ENCODE peak calls at places on chromosome 4, in four cellular contexts. One of them, this sample, is unnamed. For H3K36me3, the result is how much of the 10 kb centered on the place peaks cover.

GRCh38 chr4:185839204-185839712 is 27.3 kb upstream of the SORBS2 start:
- DNase-seq in left lung: peak
- DNase-seq in left ventricle myocardium inferior: peak
- DNase-seq in lower lobe of right lung: no peak
- DNase-seq in this sample: peak

GRCh38 chr4:137283737-137284136 is 248.6 kb downstream of the PCDH18 start:
- DNase-seq in left lung: no peak
- DNase-seq in lower lobe of right lung: no peak
- DNase-seq in left ventricle myocardium inferior: no peak
- DNase-seq in this sample: no peak

GRCh38 chr4:114606240-114606639 is 7.6 kb downstream of the UGT8 start:
- DNase-seq in left ventricle myocardium inferior: no peak
- DNase-seq in left lung: no peak
- DNase-seq in lower lobe of right lung: no peak
- DNase-seq in this sample: no peak

GRCh38 chr4:4857809-4858508 is 1.5 kb upstream of the MSX1 start:
- DNase-seq in lower lobe of right lung: no peak
- DNase-seq in left lung: peak
- DNase-seq in left ventricle myocardium inferior: no peak
- DNase-seq in this sample: no peak

GRCh38 chr4:126748736-126749135 is 884.0 kb upstream of the INTU start:
- DNase-seq in lower lobe of right lung: no peak
- DNase-seq in left lung: no peak
- DNase-seq in left ventricle myocardium inferior: no peak
- DNase-seq in this sample: no peak

GRCh38 chr4:183552274-183553146 is 47.7 kb downstream of the ING2 start:
- DNase-seq in left ventricle myocardium inferior: no peak
- DNase-seq in left lung: no peak
- DNase-seq in lower lobe of right lung: no peak
- DNase-seq in this sample: no peak

GRCh38 chr4:87575983-87576382 is 32.3 kb upstream of the DSPP start:
- DNase-seq in lower lobe of right lung: no peak
- DNase-seq in left lung: no peak
- DNase-seq in left ventricle myocardium inferior: no peak
- DNase-seq in this sample: no peak

GRCh38 chr4:46441116-46441859 is 51.4 kb upstream of the GABRA2 start:
- DNase-seq in left ventricle myocardium inferior: no peak
- DNase-seq in lower lobe of right lung: no peak
- DNase-seq in left lung: no peak
- DNase-seq in this sample: no peak

GRCh38 chr4:28432348-28433025 is 1571.8 kb downstream of the STIM2 start:
- DNase-seq in left lung: no peak
- DNase-seq in lower lobe of right lung: no peak
- DNase-seq in left ventricle myocardium inferior: no peak
- DNase-seq in this sample: no peak

GRCh38 chr4:176195184-176195978 is at the start of gene SPATA4:
- DNase-seq in lower lobe of right lung: peak
- DNase-seq in left ventricle myocardium inferior: peak
- DNase-seq in left lung: peak
- DNase-seq in this sample: peak

GRCh38 chr4:139144161-139144859 is 32.7 kb downstream of the ELF2 start:
- DNase-seq in lower lobe of right lung: peak
- DNase-seq in left lung: peak
- DNase-seq in left ventricle myocardium inferior: peak
- DNase-seq in this sample: peak

GRCh38 chr4:141020801-141021261 is 112.4 kb downstream of the RNF150 start:
- DNase-seq in lower lobe of right lung: no peak
- DNase-seq in left ventricle myocardium inferior: no peak
- DNase-seq in left lung: no peak
- DNase-seq in this sample: no peak

GRCh38 chr4:152680988-152681731 is 1.4 kb upstream of the TMEM154 start:
- DNase-seq in left ventricle myocardium inferior: no peak
- DNase-seq in left lung: no peak
- DNase-seq in lower lobe of right lung: no peak
- DNase-seq in this sample: peak

GRCh38 chr4:41069268-41069667 is 145.1 kb downstream of the APBB2 start:
- DNase-seq in lower lobe of right lung: no peak
- DNase-seq in left ventricle myocardium inferior: no peak
- DNase-seq in left lung: no peak
- DNase-seq in this sample: no peak

GRCh38 chr4:53601251-53601764 is 10.0 kb upstream of the LNX1 start:
- DNase-seq in lower lobe of right lung: no peak
- DNase-seq in left ventricle myocardium inferior: peak
- DNase-seq in left lung: no peak
- DNase-seq in this sample: peak

GRCh38 chr4:19167321-19167720 is 1084.4 kb upstream of the SLIT2 start:
- DNase-seq in left lung: no peak
- DNase-seq in lower lobe of right lung: no peak
- DNase-seq in left ventricle myocardium inferior: no peak
- DNase-seq in this sample: no peak

GRCh38 chr4:105923507-105924238 is 28.4 kb downstream of the NPNT start:
- DNase-seq in left lung: peak
- DNase-seq in left ventricle myocardium inferior: no peak
- DNase-seq in lower lobe of right lung: no peak
- DNase-seq in this sample: no peak

GRCh38 chr4:127656047-127656680 is 23.4 kb downstream of the INTU start:
- DNase-seq in lower lobe of right lung: no peak
- DNase-seq in left lung: no peak
- DNase-seq in left ventricle myocardium inferior: no peak
- DNase-seq in this sample: no peak

GRCh38 chr4:94673961-94674360 is 83.8 kb upstream of the BMPR1B start:
- DNase-seq in left ventricle myocardium inferior: no peak
- DNase-seq in lower lobe of right lung: no peak
- DNase-seq in left lung: no peak
- DNase-seq in this sample: no peak

GRCh38 chr4:95505149-95505548 is 43.6 kb downstream of the UNC5C start:
- DNase-seq in lower lobe of right lung: no peak
- DNase-seq in left lung: no peak
- DNase-seq in left ventricle myocardium inferior: no peak
- DNase-seq in this sample: no peak

GRCh38 chr4:103204114-103204513 is 6.0 kb upstream of the CENPE start:
- DNase-seq in left ventricle myocardium inferior: no peak
- DNase-seq in left lung: no peak
- DNase-seq in lower lobe of right lung: no peak
- DNase-seq in this sample: no peak

GRCh38 chr4:141658316-141658715 is 21.9 kb downstream of the IL15 start:
- DNase-seq in left lung: no peak
- DNase-seq in left ventricle myocardium inferior: no peak
- DNase-seq in lower lobe of right lung: no peak
- DNase-seq in this sample: no peak

GRCh38 chr4:72295966-72296557 is 264.3 kb downstream of the NPFFR2 start:
- DNase-seq in lower lobe of right lung: no peak
- DNase-seq in left ventricle myocardium inferior: no peak
- DNase-seq in left lung: no peak
- DNase-seq in this sample: no peak

GRCh38 chr4:147351083-147351787 is 129.7 kb upstream of the EDNRA start:
- DNase-seq in left lung: no peak
- DNase-seq in left ventricle myocardium inferior: no peak
- DNase-seq in lower lobe of right lung: no peak
- DNase-seq in this sample: no peak

GRCh38 chr4:112523764-112524505 is 8.0 kb upstream of the NEUROG2 start:
- DNase-seq in left ventricle myocardium inferior: peak
- DNase-seq in lower lobe of right lung: peak
- DNase-seq in left lung: peak
- DNase-seq in this sample: peak

GRCh38 chr4:6855692-6856297 is 53.8 kb upstream of the TBC1D14 start:
- DNase-seq in left ventricle myocardium inferior: no peak
- DNase-seq in left lung: no peak
- DNase-seq in lower lobe of right lung: no peak
- DNase-seq in this sample: no peak

GRCh38 chr4:40525811-40526598 is 103.7 kb downstream of the RBM47 start:
- DNase-seq in left ventricle myocardium inferior: no peak
- DNase-seq in left lung: no peak
- DNase-seq in lower lobe of right lung: no peak
- DNase-seq in this sample: peak

GRCh38 chr4:110196206-110196870 is 2.1 kb downstream of the ELOVL6 start:
- DNase-seq in left lung: peak
- DNase-seq in left ventricle myocardium inferior: peak
- DNase-seq in lower lobe of right lung: peak
- DNase-seq in this sample: peak

GRCh38 chr4:150297861-150298474 is 219.7 kb downstream of the DCLK2 start:
- DNase-seq in left ventricle myocardium inferior: no peak
- DNase-seq in lower lobe of right lung: no peak
- DNase-seq in left lung: no peak
- DNase-seq in this sample: no peak

GRCh38 chr4:26819026-26819425 is 41.6 kb upstream of the STIM2 start:
- DNase-seq in lower lobe of right lung: no peak
- DNase-seq in left lung: no peak
- DNase-seq in left ventricle myocardium inferior: no peak
- DNase-seq in this sample: no peak

GRCh38 chr4:147788791-147789190 is 56.9 kb downstream of the ARHGAP10 start:
- DNase-seq in lower lobe of right lung: no peak
- DNase-seq in left lung: no peak
- DNase-seq in left ventricle myocardium inferior: no peak
- DNase-seq in this sample: no peak

GRCh38 chr4:53633608-53634007 is 42.3 kb upstream of the LNX1 start:
- DNase-seq in left ventricle myocardium inferior: no peak
- DNase-seq in left lung: no peak
- DNase-seq in lower lobe of right lung: no peak
- DNase-seq in this sample: no peak

GRCh38 chr4:5696341-5696740 is 12.0 kb downstream of the EVC2 start:
- DNase-seq in left ventricle myocardium inferior: no peak
- DNase-seq in lower lobe of right lung: no peak
- DNase-seq in left lung: no peak
- DNase-seq in this sample: no peak

GRCh38 chr4:101205878-101206277 is 141.4 kb downstream of the PPP3CA start:
- DNase-seq in left ventricle myocardium inferior: no peak
- DNase-seq in lower lobe of right lung: no peak
- DNase-seq in left lung: no peak
- DNase-seq in this sample: no peak

GRCh38 chr4:182448281-182449151 is 205.3 kb downstream of the TENM3 start:
- DNase-seq in lower lobe of right lung: peak
- DNase-seq in left lung: peak
- DNase-seq in left ventricle myocardium inferior: peak
- DNase-seq in this sample: peak

GRCh38 chr4:20127626-20128025 is 124.1 kb upstream of the SLIT2 start:
- DNase-seq in left ventricle myocardium inferior: no peak
- DNase-seq in lower lobe of right lung: no peak
- DNase-seq in left lung: no peak
- DNase-seq in this sample: no peak

GRCh38 chr4:37892641-37893040 is 1.8 kb downstream of the TBC1D1 start:
- DNase-seq in left ventricle myocardium inferior: no peak
- DNase-seq in lower lobe of right lung: peak
- DNase-seq in left lung: peak
- DNase-seq in this sample: no peak

GRCh38 chr4:113976937-113977855 is 2.3 kb downstream of the ARSJ start:
- DNase-seq in left ventricle myocardium inferior: no peak
- DNase-seq in lower lobe of right lung: no peak
- DNase-seq in left lung: no peak
- DNase-seq in this sample: no peak

GRCh38 chr4:17504081-17504480 is 7.8 kb downstream of the QDPR start:
- DNase-seq in lower lobe of right lung: no peak
- DNase-seq in left lung: no peak
- DNase-seq in left ventricle myocardium inferior: no peak
- DNase-seq in this sample: no peak

GRCh38 chr4:108830509-108831244 is 67.8 kb upstream of the ETNPPL start:
- DNase-seq in left lung: peak
- DNase-seq in left ventricle myocardium inferior: peak
- DNase-seq in lower lobe of right lung: peak
- DNase-seq in this sample: no peak

GRCh38 chr4:76120199-76120598 is 28.0 kb downstream of the NUP54 start:
- DNase-seq in lower lobe of right lung: no peak
- DNase-seq in left lung: no peak
- DNase-seq in left ventricle myocardium inferior: no peak
- DNase-seq in this sample: no peak

GRCh38 chr4:76127754-76128153 is 20.4 kb downstream of the NUP54 start:
- DNase-seq in left lung: no peak
- DNase-seq in lower lobe of right lung: no peak
- DNase-seq in left ventricle myocardium inferior: no peak
- DNase-seq in this sample: no peak

GRCh38 chr4:76125816-76126215 is 22.4 kb downstream of the NUP54 start:
- DNase-seq in lower lobe of right lung: no peak
- DNase-seq in left lung: no peak
- DNase-seq in left ventricle myocardium inferior: no peak
- DNase-seq in this sample: no peak
- H3K36me3 ChIP-seq in lower lobe of right lung: half or more
- H3K36me3 ChIP-seq in left lung: half or more
- H3K36me3 ChIP-seq in left ventricle myocardium inferior: half or more
- H3K36me3 ChIP-seq in this sample: under half

GRCh38 chr4:64399313-64400109 is 9.7 kb downstream of the TECRL start:
- DNase-seq in left lung: no peak
- DNase-seq in lower lobe of right lung: no peak
- DNase-seq in left ventricle myocardium inferior: no peak
- DNase-seq in this sample: no peak
- H3K4me3 ChIP-seq in left lung: no peak
- H3K4me3 ChIP-seq in lower lobe of right lung: no peak
- H3K4me3 ChIP-seq in left ventricle myocardium inferior: peak
- H3K4me3 ChIP-seq in this sample: no peak

DNA sequence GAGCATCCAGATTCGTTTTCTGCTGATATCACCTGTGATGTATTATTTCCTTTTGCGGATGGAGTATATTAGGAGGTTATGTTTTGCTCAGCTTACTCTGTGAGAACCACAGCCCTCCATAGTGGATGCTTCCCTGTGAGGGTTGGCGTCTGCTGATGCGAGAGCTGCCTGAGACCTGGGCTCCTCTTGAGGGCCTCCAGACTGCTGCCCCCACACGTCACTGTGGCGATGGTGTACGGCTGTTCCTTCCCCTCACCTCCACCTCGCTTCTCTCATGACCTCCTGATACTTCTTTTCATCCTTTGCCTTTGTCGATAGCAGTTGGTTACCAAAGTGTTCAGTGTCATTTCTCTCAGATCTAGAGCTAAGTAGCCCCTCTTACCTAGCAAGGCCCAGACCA is 71.7 kb downstream of the TNIP2 start:
- DNase-seq in left ventricle myocardium inferior: no peak
- DNase-seq in lower lobe of right lung: no peak
- DNase-seq in left lung: no peak
- DNase-seq in this sample: no peak
- H3K36me3 ChIP-seq in left ventricle myocardium inferior: under half
- H3K36me3 ChIP-seq in lower lobe of right lung: half or more
- H3K36me3 ChIP-seq in left lung: half or more
- H3K36me3 ChIP-seq in this sample: under half

GRCh38 chr4:119833611-119834010 is 205.0 kb upstream of the PDE5A start:
- DNase-seq in left ventricle myocardium inferior: no peak
- DNase-seq in lower lobe of right lung: no peak
- DNase-seq in left lung: no peak
- DNase-seq in this sample: no peak
- H3K4me3 ChIP-seq in left ventricle myocardium inferior: no peak
- H3K4me3 ChIP-seq in lower lobe of right lung: no peak
- H3K4me3 ChIP-seq in left lung: no peak
- H3K4me3 ChIP-seq in this sample: no peak

GRCh38 chr4:121811122-121811521 is 10.0 kb downstream of the EXOSC9 start:
- DNase-seq in lower lobe of right lung: no peak
- DNase-seq in left ventricle myocardium inferior: no peak
- DNase-seq in left lung: no peak
- DNase-seq in this sample: no peak
- H3K36me3 ChIP-seq in lower lobe of right lung: half or more
- H3K36me3 ChIP-seq in left ventricle myocardium inferior: half or more
- H3K36me3 ChIP-seq in left lung: half or more
- H3K36me3 ChIP-seq in this sample: half or more

This sample was measured in MG63.